ENCODE peak calls at places on chromosomes 16 and 17, in five cellular contexts. One of them, this sample, is unnamed.

GRCh38 chr17:77471984-77472836 is 331.4 kb downstream of the SEC14L1 start:
- DNase-seq in astrocyte of the spinal cord: peak
- DNase-seq in ovary: peak
- DNase-seq in tibial artery: no peak
- DNase-seq in SK-N-SH: peak
- DNase-seq in this sample: peak

GRCh38 chr16:53061701-53062159 is 6.9 kb downstream of the CHD9 start:
- DNase-seq in astrocyte of the spinal cord: no peak
- DNase-seq in ovary: no peak
- DNase-seq in tibial artery: no peak
- DNase-seq in SK-N-SH: no peak
- DNase-seq in this sample: no peak

GRCh38 chr17:47615766-47616424 is 33.8 kb upstream of the KPNB1 start:
- DNase-seq in astrocyte of the spinal cord: peak
- DNase-seq in ovary: no peak
- DNase-seq in tibial artery: no peak
- DNase-seq in SK-N-SH: peak
- DNase-seq in this sample: peak

GRCh38 chr16:50563989-50564388 is 15.8 kb downstream of the NKD1 start:
- DNase-seq in astrocyte of the spinal cord: no peak
- DNase-seq in ovary: no peak
- DNase-seq in tibial artery: no peak
- DNase-seq in SK-N-SH: no peak
- DNase-seq in this sample: no peak

GRCh38 chr17:66945451-66945850 is 19.1 kb upstream of the CACNG4 start:
- DNase-seq in astrocyte of the spinal cord: no peak
- DNase-seq in ovary: no peak
- DNase-seq in tibial artery: no peak
- DNase-seq in SK-N-SH: no peak
- DNase-seq in this sample: no peak

GRCh38 chr17:82548681-82549303 is 29.3 kb downstream of the FOXK2 start:
- DNase-seq in astrocyte of the spinal cord: no peak
- DNase-seq in ovary: no peak
- DNase-seq in tibial artery: peak
- DNase-seq in SK-N-SH: peak
- DNase-seq in this sample: peak

GRCh38 chr17:82148011-82148410 is 50.0 kb upstream of the FASN start:
- DNase-seq in astrocyte of the spinal cord: no peak
- DNase-seq in ovary: no peak
- DNase-seq in tibial artery: no peak
- DNase-seq in SK-N-SH: no peak
- DNase-seq in this sample: no peak

GRCh38 chr16:56932588-56933265 is 785 bp downstream of the HERPUD1 start:
- DNase-seq in astrocyte of the spinal cord: peak
- DNase-seq in ovary: peak
- DNase-seq in tibial artery: peak
- DNase-seq in SK-N-SH: peak
- DNase-seq in this sample: peak

GRCh38 chr17:39623356-39623950 is 3.3 kb upstream of the PPP1R1B start:
- DNase-seq in astrocyte of the spinal cord: peak
- DNase-seq in ovary: peak
- DNase-seq in tibial artery: peak
- DNase-seq in SK-N-SH: peak
- DNase-seq in this sample: peak

GRCh38 chr17:77054926-77055325 is 85.8 kb upstream of the SEC14L1 start:
- DNase-seq in astrocyte of the spinal cord: no peak
- DNase-seq in ovary: no peak
- DNase-seq in tibial artery: no peak
- DNase-seq in SK-N-SH: peak
- DNase-seq in this sample: no peak

GRCh38 chr17:29569245-29569950 is 897 bp downstream of the TP53I13 start:
- DNase-seq in astrocyte of the spinal cord: no peak
- DNase-seq in ovary: peak
- DNase-seq in tibial artery: peak
- DNase-seq in SK-N-SH: peak
- DNase-seq in this sample: no peak

GRCh38 chr17:27566673-27567562 is 64.1 kb upstream of the LGALS9 start:
- DNase-seq in astrocyte of the spinal cord: no peak
- DNase-seq in ovary: no peak
- DNase-seq in tibial artery: no peak
- DNase-seq in SK-N-SH: no peak
- DNase-seq in this sample: peak

GRCh38 chr17:4261452-4261851 is 2.3 kb downstream of the ANKFY1 start:
- DNase-seq in astrocyte of the spinal cord: peak
- DNase-seq in ovary: no peak
- DNase-seq in tibial artery: no peak
- DNase-seq in SK-N-SH: no peak
- DNase-seq in this sample: no peak

GRCh38 chr17:74466111-74466784 is at the start of gene CD300A:
- DNase-seq in astrocyte of the spinal cord: no peak
- DNase-seq in ovary: no peak
- DNase-seq in tibial artery: no peak
- DNase-seq in SK-N-SH: no peak
- DNase-seq in this sample: no peak

GRCh38 chr16:9123871-9124270 is 32.4 kb downstream of the HAPSTR1 start:
- DNase-seq in astrocyte of the spinal cord: no peak
- DNase-seq in ovary: no peak
- DNase-seq in tibial artery: peak
- DNase-seq in SK-N-SH: no peak
- DNase-seq in this sample: no peak

GRCh38 chr17:63439682-63440081 is 6.4 kb downstream of the CYB561 start:
- DNase-seq in astrocyte of the spinal cord: peak
- DNase-seq in ovary: no peak
- DNase-seq in tibial artery: no peak
- DNase-seq in SK-N-SH: no peak
- DNase-seq in this sample: peak

GRCh38 chr16:85206472-85207356 is 94.4 kb upstream of the CIBAR2 start:
- DNase-seq in astrocyte of the spinal cord: no peak
- DNase-seq in ovary: peak
- DNase-seq in tibial artery: peak
- DNase-seq in SK-N-SH: peak
- DNase-seq in this sample: peak

GRCh38 chr17:2782030-2782429 is 14.2 kb upstream of the RAP1GAP2 start:
- DNase-seq in astrocyte of the spinal cord: peak
- DNase-seq in ovary: no peak
- DNase-seq in tibial artery: no peak
- DNase-seq in SK-N-SH: no peak
- DNase-seq in this sample: peak

GRCh38 chr16:51818342-51818944 is 667.4 kb upstream of the SALL1 start:
- DNase-seq in astrocyte of the spinal cord: peak
- DNase-seq in ovary: no peak
- DNase-seq in tibial artery: no peak
- DNase-seq in SK-N-SH: peak
- DNase-seq in this sample: peak

GRCh38 chr17:49365667-49366066 is 3.6 kb upstream of the ZNF652 start:
- DNase-seq in astrocyte of the spinal cord: peak
- DNase-seq in ovary: no peak
- DNase-seq in tibial artery: no peak
- DNase-seq in SK-N-SH: peak
- DNase-seq in this sample: peak

GRCh38 chr16:28823719-28824547 is 1.1 kb downstream of the ATXN2L start:
- DNase-seq in astrocyte of the spinal cord: peak
- DNase-seq in ovary: peak
- DNase-seq in tibial artery: peak
- DNase-seq in SK-N-SH: peak
- DNase-seq in this sample: peak
- TF ChIP-seq CTCF in astrocyte of the spinal cord: no peak
- TF ChIP-seq CTCF in ovary: peak
- TF ChIP-seq CTCF in tibial artery: peak
- TF ChIP-seq CTCF in SK-N-SH: peak
- TF ChIP-seq CTCF in this sample: no peak

GRCh38 chr17:79792984-79793923 is 3.6 kb downstream of the CBX8 start:
- DNase-seq in astrocyte of the spinal cord: peak
- DNase-seq in ovary: peak
- DNase-seq in tibial artery: peak
- DNase-seq in SK-N-SH: peak
- DNase-seq in this sample: peak
- H3K4me3 ChIP-seq in astrocyte of the spinal cord: peak
- H3K4me3 ChIP-seq in ovary: no peak
- H3K4me3 ChIP-seq in tibial artery: peak
- H3K4me3 ChIP-seq in SK-N-SH: no peak
- H3K4me3 ChIP-seq in this sample: peak

DNA sequence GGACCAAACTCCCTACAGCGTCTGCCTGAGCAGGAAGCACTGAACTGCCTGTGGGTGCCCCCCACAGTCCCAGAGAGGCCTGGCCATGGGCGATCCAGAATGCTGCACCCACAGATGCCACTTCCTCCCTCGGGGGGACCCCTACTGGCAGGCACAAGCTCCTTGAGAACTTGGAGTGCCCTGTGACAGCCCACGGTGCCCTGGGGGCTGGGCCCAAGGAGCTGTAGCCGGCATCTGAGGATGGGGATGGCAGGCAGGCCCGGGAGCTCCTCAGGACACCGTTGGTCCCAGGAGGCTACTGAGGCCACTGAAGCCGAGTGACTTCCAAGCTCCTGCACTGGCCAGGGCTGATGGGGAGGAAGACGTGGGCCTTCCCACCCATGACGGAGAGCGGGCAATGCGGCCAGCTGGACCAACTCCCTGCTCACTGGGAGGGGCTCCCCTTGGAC is 15.1 kb upstream of the RASD1 start:
- DNase-seq in astrocyte of the spinal cord: no peak
- DNase-seq in ovary: no peak
- DNase-seq in tibial artery: no peak
- DNase-seq in SK-N-SH: no peak
- DNase-seq in this sample: no peak
- TF ChIP-seq CTCF in astrocyte of the spinal cord: no peak
- TF ChIP-seq CTCF in ovary: no peak
- TF ChIP-seq CTCF in tibial artery: no peak
- TF ChIP-seq CTCF in SK-N-SH: no peak
- TF ChIP-seq CTCF in this sample: no peak

GRCh38 chr16:89261691-89262563 is 44.4 kb downstream of the ZNF778 start:
- DNase-seq in astrocyte of the spinal cord: no peak
- DNase-seq in ovary: no peak
- DNase-seq in tibial artery: no peak
- DNase-seq in SK-N-SH: no peak
- DNase-seq in this sample: no peak

GRCh38 chr16:89256651-89257254 is 39.2 kb downstream of the ZNF778 start:
- DNase-seq in astrocyte of the spinal cord: peak
- DNase-seq in ovary: peak
- DNase-seq in tibial artery: no peak
- DNase-seq in SK-N-SH: peak
- DNase-seq in this sample: peak

GRCh38 chr16:89253548-89254287 is 36.2 kb downstream of the ZNF778 start:
- DNase-seq in astrocyte of the spinal cord: no peak
- DNase-seq in ovary: no peak
- DNase-seq in tibial artery: no peak
- DNase-seq in SK-N-SH: no peak
- DNase-seq in this sample: no peak

GRCh38 chr16:89257281-89257731 is 39.8 kb downstream of the ZNF778 start:
- DNase-seq in astrocyte of the spinal cord: no peak
- DNase-seq in ovary: no peak
- DNase-seq in tibial artery: no peak
- DNase-seq in SK-N-SH: peak
- DNase-seq in this sample: no peak

DNA sequence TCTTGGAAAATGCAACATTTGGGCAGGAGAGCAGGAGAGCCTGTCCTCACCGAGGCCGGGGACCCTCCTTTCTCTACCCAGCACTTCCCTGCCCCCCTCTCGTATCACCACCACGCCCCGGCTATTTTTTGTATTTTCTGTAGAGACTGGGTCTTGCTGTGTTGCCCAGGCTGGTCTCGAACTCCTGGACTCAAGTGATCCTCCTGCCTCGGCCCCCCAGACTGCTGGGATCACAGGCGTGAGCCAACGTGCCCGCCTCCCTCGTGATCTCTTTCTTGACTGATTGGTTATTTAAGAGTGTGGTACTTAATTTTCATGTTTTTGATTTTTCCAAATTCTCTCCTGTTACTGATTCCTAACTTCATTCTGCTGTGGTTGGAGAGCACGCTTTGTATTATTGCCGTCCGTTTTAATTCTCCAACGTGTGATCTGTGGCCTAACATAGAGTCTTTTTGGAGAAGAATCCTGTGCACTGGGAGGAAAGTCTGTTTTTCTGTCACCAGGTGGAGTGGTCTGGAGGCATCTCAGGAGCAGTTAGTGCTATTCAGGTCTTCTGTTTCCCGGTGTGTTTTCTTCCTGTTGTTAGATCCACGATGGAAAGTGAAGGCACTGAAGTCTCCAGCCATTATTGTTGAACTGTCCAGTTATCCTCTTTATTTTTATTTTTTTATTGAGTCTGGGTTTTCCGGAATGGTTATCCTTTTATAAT is 40.4 kb downstream of the ZNF778 start:
- DNase-seq in astrocyte of the spinal cord: no peak
- DNase-seq in ovary: no peak
- DNase-seq in tibial artery: no peak
- DNase-seq in SK-N-SH: peak
- DNase-seq in this sample: no peak
- H3K4me3 ChIP-seq in astrocyte of the spinal cord: peak
- H3K4me3 ChIP-seq in ovary: peak
- H3K4me3 ChIP-seq in tibial artery: no peak
- H3K4me3 ChIP-seq in SK-N-SH: no peak
- H3K4me3 ChIP-seq in this sample: peak

GRCh38 chr16:66115373-66115772 is 251.1 kb upstream of the CDH5 start:
- DNase-seq in astrocyte of the spinal cord: no peak
- DNase-seq in ovary: no peak
- DNase-seq in tibial artery: no peak
- DNase-seq in SK-N-SH: no peak
- DNase-seq in this sample: no peak
- TF ChIP-seq CTCF in astrocyte of the spinal cord: no peak
- TF ChIP-seq CTCF in ovary: no peak
- TF ChIP-seq CTCF in tibial artery: no peak
- TF ChIP-seq CTCF in SK-N-SH: no peak
- TF ChIP-seq CTCF in this sample: no peak